ENCODE peak calls at places on chromosomes 6 and 20, in ten cellular contexts. G is retinal pigment epithelial cell, X is AG04450, D is left ventricle myocardium inferior, Y is stomach, N is psoas muscle, P is hepatocyte, K is thoracic aorta, W is thyroid gland, E is cardiac muscle cell. C is an unnamed sample.

GRCh38 chr6:106490030-106490429 is 129.5 kb downstream of the CRYBG1 start:
- DNase-seq in G (no peak), X (no peak), D (no peak), Y (no peak), N (no peak), P (no peak), K (no peak), W (no peak), E (no peak), C (no peak)

GRCh38 chr6:165390475-165390874 is 81.1 kb upstream of the C6orf118 start:
- DNase-seq in G (no peak), X (no peak), D (no peak), Y (no peak), N (no peak), P (no peak), K (no peak), W (no peak), E (no peak), C (no peak)

GRCh38 chr6:97850458-97851218 is 567.6 kb upstream of the MMS22L start:
- DNase-seq in G (peak), X (no peak), D (no peak), Y (no peak), N (no peak), P (peak), K (no peak), W (no peak), E (peak), C (no peak)

GRCh38 chr6:118894425-118895240 is 681 bp downstream of the ASF1A start:
- DNase-seq in G (no peak), X (no peak), D (peak), Y (peak), N (peak), P (peak), K (no peak), W (peak), E (peak), C (no peak)

GRCh38 chr20:13222319-13222716 is 1.2 kb downstream of the ISM1 start:
- DNase-seq in G (no peak), X (no peak), D (no peak), Y (no peak), N (no peak), P (no peak), K (no peak), W (peak), E (no peak), C (no peak)

GRCh38 chr6:117072134-117072533 is 193.2 kb upstream of the VGLL2 start:
- DNase-seq in G (no peak), X (no peak), D (peak), Y (no peak), N (peak), P (no peak), K (no peak), W (peak), E (no peak), C (no peak)

GRCh38 chr6:160999508-160999907 is 7.9 kb downstream of the MAP3K4 start:
- DNase-seq in G (no peak), X (no peak), D (no peak), Y (no peak), N (no peak), P (no peak), K (no peak), W (no peak), E (no peak), C (no peak)

GRCh38 chr6:109631403-109631802 is 59.6 kb downstream of the AK9 start:
- DNase-seq in G (no peak), X (no peak), D (no peak), Y (no peak), N (no peak), P (no peak), K (no peak), W (no peak), E (no peak), C (no peak)

GRCh38 chr6:123715243-123715863 is 78.6 kb upstream of the TRDN start:
- DNase-seq in G (no peak), X (no peak), D (no peak), Y (no peak), N (no peak), P (peak), K (no peak), W (no peak), E (peak), C (no peak)

GRCh38 chr6:45791600-45792168 is 224.0 kb downstream of the CLIC5 start:
- DNase-seq in G (peak), X (peak), D (no peak), Y (no peak), N (no peak), P (no peak), K (no peak), W (no peak), E (peak), C (peak)

GRCh38 chr6:46509063-46509462 is 17.8 kb upstream of the RCAN2 start:
- DNase-seq in G (no peak), X (no peak), D (no peak), Y (no peak), N (no peak), P (no peak), K (no peak), W (no peak), E (no peak), C (no peak)

GRCh38 chr6:124076336-124077048 is 272.8 kb downstream of the NKAIN2 start:
- DNase-seq in G (peak), X (no peak), D (no peak), Y (no peak), N (no peak), P (no peak), K (no peak), W (no peak), E (no peak), C (no peak)

GRCh38 chr20:50865114-50865513 is 66.1 kb downstream of the ADNP start:
- DNase-seq in G (no peak), X (no peak), D (no peak), Y (no peak), N (no peak), P (no peak), K (no peak), W (no peak), E (no peak), C (no peak)

GRCh38 chr6:87909849-87910248 is 137.8 kb upstream of the SPACA1 start:
- DNase-seq in G (peak), X (no peak), D (no peak), Y (no peak), N (no peak), P (no peak), K (no peak), W (no peak), E (peak), C (peak)

GRCh38 chr20:6685181-6685582 is 82.3 kb upstream of the BMP2 start:
- DNase-seq in G (no peak), X (no peak), D (no peak), Y (no peak), N (no peak), P (no peak), K (no peak), W (no peak), E (no peak), C (no peak)

GRCh38 chr6:26629373-26629772 is 30.2 kb downstream of the ZNF322 start:
- DNase-seq in G (no peak), X (no peak), D (no peak), Y (no peak), N (no peak), P (no peak), K (no peak), W (no peak), E (no peak), C (no peak)

GRCh38 chr6:18748314-18748713 is 361.2 kb downstream of the RNF144B start:
- DNase-seq in G (no peak), X (no peak), D (no peak), Y (no peak), N (no peak), P (no peak), K (no peak), W (no peak), E (no peak), C (no peak)

GRCh38 chr20:5772704-5773103 is 22.5 kb downstream of the SHLD1 start:
- DNase-seq in G (no peak), X (no peak), D (no peak), Y (no peak), N (no peak), P (no peak), K (no peak), W (no peak), E (no peak), C (no peak)

GRCh38 chr6:13526718-13527668 is 39.6 kb upstream of the GFOD1 start:
- DNase-seq in G (no peak), X (no peak), D (peak), Y (no peak), N (peak), P (no peak), K (no peak), W (peak), E (peak), C (no peak)

GRCh38 chr20:31953749-31954148 is 1.9 kb upstream of the PDRG1 start:
- DNase-seq in G (no peak), X (no peak), D (no peak), Y (no peak), N (no peak), P (no peak), K (no peak), W (no peak), E (no peak), C (no peak)

GRCh38 chr6:43972915-43973304 is 154.3 kb downstream of the MRPL14 start:
- DNase-seq in G (no peak), X (peak), D (peak), Y (peak), N (peak), P (peak), K (peak), W (peak), E (peak), C (no peak)

GRCh38 chr6:165652766-165653165 is 10.3 kb downstream of the PDE10A start:
- DNase-seq in G (no peak), X (no peak), D (no peak), Y (no peak), N (no peak), P (no peak), K (no peak), W (no peak), E (no peak), C (no peak)

GRCh38 chr6:63426844-63427243 is 107.1 kb upstream of the LGSN start:
- DNase-seq in G (no peak), X (no peak), D (no peak), Y (no peak), N (no peak), P (no peak), K (no peak), W (no peak), E (no peak), C (no peak)

GRCh38 chr6:80690611-80691090 is 584.2 kb downstream of the BCKDHB start:
- DNase-seq in G (no peak), X (peak), D (no peak), Y (no peak), N (no peak), P (no peak), K (no peak), W (no peak), E (no peak), C (no peak)

GRCh38 chr6:154358019-154358545 is 1.5 kb upstream of the IPCEF1 start:
- DNase-seq in G (no peak), X (no peak), D (no peak), Y (no peak), N (no peak), P (no peak), K (no peak), W (no peak), E (no peak), C (no peak)

GRCh38 chr6:132213191-132213590 is 188.1 kb downstream of the MOXD1 start:
- DNase-seq in G (no peak), X (no peak), D (no peak), Y (no peak), N (no peak), P (no peak), K (no peak), W (no peak), E (no peak), C (no peak)

GRCh38 chr6:134422426-134423231 is 104.7 kb upstream of the SGK1 start:
- DNase-seq in G (peak), X (peak), D (no peak), Y (no peak), N (no peak), P (no peak), K (no peak), W (no peak), E (peak), C (peak)

GRCh38 chr20:63979549-63980316 is at the start of gene SAMD10:
- DNase-seq in G (no peak), X (no peak), D (no peak), Y (peak), N (peak), P (peak), K (no peak), W (peak), E (peak), C (no peak)

GRCh38 chr20:48695738-48696137 is 132.1 kb downstream of the PREX1 start:
- DNase-seq in G (no peak), X (no peak), D (no peak), Y (no peak), N (no peak), P (no peak), K (no peak), W (no peak), E (no peak), C (no peak)

GRCh38 chr20:48697845-48698491 is 129.8 kb downstream of the PREX1 start:
- DNase-seq in G (peak), X (peak), D (peak), Y (peak), N (peak), P (peak), K (peak), W (peak), E (peak), C (peak)

GRCh38 chr20:48701702-48702101 is 126.1 kb downstream of the PREX1 start:
- DNase-seq in G (no peak), X (no peak), D (no peak), Y (no peak), N (peak), P (no peak), K (no peak), W (no peak), E (no peak), C (no peak)

GRCh38 chr20:48695255-48695654 is 132.5 kb downstream of the PREX1 start:
- DNase-seq in G (no peak), X (no peak), D (no peak), Y (peak), N (no peak), P (peak), K (no peak), W (no peak), E (no peak), C (no peak)

GRCh38 chr20:48698507-48699267 is 129.1 kb downstream of the PREX1 start:
- DNase-seq in G (no peak), X (no peak), D (no peak), Y (no peak), N (no peak), P (no peak), K (no peak), W (no peak), E (no peak), C (no peak)
- TF ChIP-seq CTCF in G (peak), X (no peak), D (no peak), Y (no peak), N (no peak), P (no peak), K (no peak), W (no peak), E (no peak), C (no peak)

GRCh38 chr20:15257071-15257470 is 919.7 kb upstream of the FLRT3 start:
- DNase-seq in G (no peak), X (no peak), D (no peak), Y (no peak), N (no peak), P (no peak), K (no peak), W (no peak), E (no peak), C (no peak)
- H3K4me3 ChIP-seq in G (no peak), X (no peak), D (no peak), Y (no peak), N (no peak), P (no peak), K (no peak), W (no peak), E (no peak), C (no peak)

GRCh38 chr6:55957961-55958422 is 82.6 kb upstream of the BMP5 start:
- DNase-seq in G (no peak), X (no peak), D (no peak), Y (no peak), N (no peak), P (no peak), K (no peak), W (no peak), E (peak), C (no peak)

GRCh38 chr6:55954436-55954835 is 79.0 kb upstream of the BMP5 start:
- DNase-seq in G (no peak), X (no peak), D (no peak), Y (no peak), N (no peak), P (no peak), K (no peak), W (no peak), E (no peak), C (no peak)

GRCh38 chr6:55955684-55956083 is 80.3 kb upstream of the BMP5 start:
- DNase-seq in G (no peak), X (no peak), D (no peak), Y (no peak), N (no peak), P (no peak), K (no peak), W (no peak), E (no peak), C (no peak)

GRCh38 chr6:55950071-55950814 is 74.9 kb upstream of the BMP5 start:
- DNase-seq in G (no peak), X (no peak), D (no peak), Y (no peak), N (peak), P (no peak), K (no peak), W (no peak), E (no peak), C (no peak)

DNA sequence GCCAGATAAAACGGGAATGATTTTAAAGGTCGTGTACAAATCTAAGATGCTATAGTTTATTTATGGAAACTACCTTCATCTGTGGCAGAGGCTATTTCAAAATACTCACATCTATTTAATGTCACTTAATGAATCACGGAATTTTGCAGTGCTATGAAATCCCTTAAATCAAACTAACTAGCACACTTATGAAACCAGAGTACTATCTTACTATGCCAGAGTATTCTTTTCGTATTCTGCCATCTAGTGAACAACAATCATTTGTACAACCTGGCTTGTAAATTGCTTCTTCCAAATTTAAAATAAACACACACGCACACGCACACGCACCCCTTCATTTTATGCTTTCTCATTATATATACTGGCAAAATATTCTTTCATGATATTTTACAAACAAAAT is 78.0 kb upstream of the BMP5 start:
- DNase-seq in G (peak), X (peak), D (no peak), Y (no peak), N (no peak), P (peak), K (no peak), W (no peak), E (peak), C (peak)
- TF ChIP-seq CTCF in G (peak), X (peak), D (peak), Y (no peak), N (peak), P (peak), K (no peak), W (peak), E (peak), C (peak)

GRCh38 chr20:642398-643174 is 10.4 kb downstream of the SRXN1 start:
- DNase-seq in G (no peak), X (no peak), D (peak), Y (no peak), N (peak), P (no peak), K (no peak), W (peak), E (no peak), C (no peak)
- H3K4me3 ChIP-seq in G (peak), X (peak), D (peak), Y (peak), N (peak), P (no peak), K (peak), W (peak), E (no peak), C (peak)

DNA sequence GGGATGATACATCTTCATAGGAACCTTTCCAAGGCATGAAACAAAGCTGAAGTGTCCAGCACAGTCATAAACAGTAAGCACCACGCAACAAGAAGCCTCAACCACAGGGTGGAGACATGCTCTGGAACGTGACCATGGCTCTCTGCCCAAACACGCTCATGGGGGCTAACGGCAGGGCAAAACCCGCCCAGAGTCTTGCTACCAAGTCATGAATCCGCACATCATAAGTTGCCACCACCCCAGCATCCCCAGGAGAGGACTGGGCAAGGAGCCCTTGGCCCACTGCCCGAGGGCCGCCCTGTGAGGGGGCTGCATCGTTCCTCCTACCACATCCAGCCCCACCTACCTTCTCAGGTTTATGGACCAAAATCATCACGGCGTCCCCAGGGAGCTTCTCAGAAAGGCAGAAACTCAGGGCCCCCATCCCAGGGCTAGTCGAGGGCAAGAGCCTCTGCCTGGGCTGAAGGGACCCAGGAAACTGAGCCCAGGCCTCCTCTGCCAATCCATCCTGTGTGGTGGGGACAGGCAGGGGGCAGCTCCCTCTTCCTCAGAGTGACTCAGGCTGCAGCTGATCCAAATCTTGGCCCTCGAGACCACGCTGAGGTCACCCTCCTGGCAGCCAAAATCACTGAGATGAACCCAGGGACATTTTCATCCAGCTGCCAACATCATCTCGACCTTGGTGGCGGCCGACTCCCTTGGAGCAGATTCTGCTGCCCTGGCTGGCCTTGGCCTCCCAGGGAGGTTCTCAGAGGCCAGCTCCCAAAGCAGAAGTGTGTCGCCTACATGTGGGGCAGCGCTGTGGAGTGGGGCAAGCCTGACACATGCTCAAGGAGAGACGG is 42.6 kb downstream of the BMP7 start:
- DNase-seq in G (no peak), X (no peak), D (peak), Y (no peak), N (peak), P (no peak), K (no peak), W (no peak), E (peak), C (no peak)
- TF ChIP-seq CTCF in G (peak), X (no peak), D (no peak), Y (no peak), N (no peak), P (peak), K (no peak), W (no peak), E (no peak), C (no peak)

GRCh38 chr6:163406320-163406719 is 8.2 kb upstream of the QKI start:
- DNase-seq in G (no peak), X (no peak), D (no peak), Y (no peak), N (no peak), P (no peak), K (no peak), W (no peak), E (no peak), C (no peak)
- H3K4me3 ChIP-seq in G (no peak), X (peak), D (peak), Y (peak), N (peak), P (no peak), K (peak), W (no peak), E (no peak), C (peak)

GRCh38 chr20:54726687-54727086 is 251.3 kb downstream of the DOK5 start:
- DNase-seq in G (no peak), X (no peak), D (no peak), Y (no peak), N (no peak), P (no peak), K (no peak), W (no peak), E (no peak), C (no peak)
- TF ChIP-seq CTCF in G (no peak), X (no peak), D (no peak), Y (no peak), N (no peak), P (no peak), K (no peak), W (no peak), E (no peak), C (no peak)

DNA sequence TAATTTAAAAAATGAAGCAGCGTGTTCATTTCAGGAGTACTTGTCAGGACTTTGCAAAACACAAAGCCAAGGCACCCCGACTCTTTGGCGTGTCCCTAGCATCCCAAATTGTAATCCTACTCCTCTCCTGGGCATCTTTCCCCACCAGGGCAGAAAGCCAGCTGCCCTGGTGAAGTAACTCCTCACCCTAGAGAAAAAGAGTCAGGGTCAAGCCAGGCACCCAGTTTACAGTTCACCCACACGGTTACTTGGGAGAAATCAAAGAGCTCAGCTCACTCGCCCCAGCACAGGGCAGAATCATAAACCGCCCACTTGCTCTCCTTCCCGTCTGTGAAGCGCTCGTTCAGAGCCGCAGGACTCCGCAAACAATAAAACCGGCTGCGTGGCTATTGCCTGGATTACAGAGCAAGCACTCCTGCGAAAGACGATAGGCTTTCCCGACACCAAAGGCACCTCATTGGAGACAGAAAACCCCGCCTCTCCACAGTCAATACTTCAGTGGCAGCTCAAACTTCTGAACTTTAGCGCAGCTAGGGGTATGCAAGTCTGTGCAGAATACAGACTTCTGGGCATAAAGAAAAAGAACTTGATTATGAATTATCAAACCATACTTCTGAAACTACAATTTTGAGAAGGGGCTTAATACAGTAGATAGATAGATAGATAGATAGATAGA is 73.0 kb upstream of the NHSL1 start:
- DNase-seq in G (peak), X (peak), D (peak), Y (peak), N (no peak), P (peak), K (no peak), W (peak), E (peak), C (no peak)
- H3K4me3 ChIP-seq in G (peak), X (peak), D (peak), Y (peak), N (peak), P (peak), K (peak), W (peak), E (peak), C (peak)